ENCODE peak calls at places on chromosomes 7 and 10, in nine cellular contexts. One of them, this sample, is unnamed.

GRCh38 chr7:90824386-90825307 is 228.5 kb downstream of the CDK14 start:
- DNase-seq in breast epithelium: no peak
- DNase-seq in A549: no peak
- DNase-seq in spleen: no peak
- DNase-seq in fibroblast of pulmonary artery: peak
- DNase-seq in mucosa of descending colon: no peak
- DNase-seq in tibial artery: no peak
- DNase-seq in GM06990: no peak
- DNase-seq in heart left ventricle: no peak
- DNase-seq in this sample: no peak

GRCh38 chr7:151249732-151250072 is 1.2 kb upstream of the SMARCD3 start:
- DNase-seq in mucosa of descending colon: peak
- DNase-seq in fibroblast of pulmonary artery: peak
- DNase-seq in breast epithelium: no peak
- DNase-seq in spleen: no peak
- DNase-seq in A549: peak
- DNase-seq in heart left ventricle: peak
- DNase-seq in tibial artery: peak
- DNase-seq in GM06990: no peak
- DNase-seq in this sample: no peak

GRCh38 chr7:81333004-81333403 is 414.2 kb upstream of the SEMA3C start:
- DNase-seq in spleen: no peak
- DNase-seq in breast epithelium: no peak
- DNase-seq in tibial artery: no peak
- DNase-seq in GM06990: no peak
- DNase-seq in fibroblast of pulmonary artery: peak
- DNase-seq in heart left ventricle: no peak
- DNase-seq in mucosa of descending colon: no peak
- DNase-seq in A549: no peak
- DNase-seq in this sample: no peak

GRCh38 chr7:97013555-97013954 is 8.2 kb downstream of the DLX6 start:
- DNase-seq in spleen: no peak
- DNase-seq in A549: no peak
- DNase-seq in tibial artery: no peak
- DNase-seq in heart left ventricle: no peak
- DNase-seq in mucosa of descending colon: no peak
- DNase-seq in breast epithelium: no peak
- DNase-seq in GM06990: no peak
- DNase-seq in fibroblast of pulmonary artery: no peak
- DNase-seq in this sample: no peak

GRCh38 chr7:103106336-103107070 is 31.6 kb downstream of the ARMC10 start:
- DNase-seq in heart left ventricle: no peak
- DNase-seq in fibroblast of pulmonary artery: no peak
- DNase-seq in breast epithelium: no peak
- DNase-seq in GM06990: no peak
- DNase-seq in mucosa of descending colon: no peak
- DNase-seq in tibial artery: no peak
- DNase-seq in spleen: no peak
- DNase-seq in A549: no peak
- DNase-seq in this sample: no peak

GRCh38 chr10:132273966-132274365 is 33.8 kb downstream of the STK32C start:
- DNase-seq in mucosa of descending colon: no peak
- DNase-seq in heart left ventricle: peak
- DNase-seq in spleen: peak
- DNase-seq in breast epithelium: no peak
- DNase-seq in GM06990: no peak
- DNase-seq in A549: no peak
- DNase-seq in fibroblast of pulmonary artery: no peak
- DNase-seq in tibial artery: no peak
- DNase-seq in this sample: no peak

GRCh38 chr10:30215631-30216030 is 133.4 kb downstream of the MTPAP start:
- DNase-seq in fibroblast of pulmonary artery: peak
- DNase-seq in heart left ventricle: no peak
- DNase-seq in breast epithelium: no peak
- DNase-seq in GM06990: no peak
- DNase-seq in A549: no peak
- DNase-seq in tibial artery: no peak
- DNase-seq in spleen: no peak
- DNase-seq in mucosa of descending colon: no peak
- DNase-seq in this sample: no peak

GRCh38 chr7:29281782-29282541 is 87.4 kb downstream of the CHN2 start:
- DNase-seq in tibial artery: no peak
- DNase-seq in heart left ventricle: no peak
- DNase-seq in GM06990: no peak
- DNase-seq in mucosa of descending colon: no peak
- DNase-seq in spleen: no peak
- DNase-seq in breast epithelium: no peak
- DNase-seq in fibroblast of pulmonary artery: peak
- DNase-seq in A549: no peak
- DNase-seq in this sample: no peak

GRCh38 chr10:98694014-98694413 is 247.3 kb upstream of the HPS1 start:
- DNase-seq in A549: no peak
- DNase-seq in fibroblast of pulmonary artery: no peak
- DNase-seq in heart left ventricle: no peak
- DNase-seq in spleen: no peak
- DNase-seq in tibial artery: no peak
- DNase-seq in breast epithelium: no peak
- DNase-seq in mucosa of descending colon: no peak
- DNase-seq in GM06990: no peak
- DNase-seq in this sample: no peak

GRCh38 chr10:124168991-124169826 is 75.8 kb upstream of the CHST15 start:
- DNase-seq in A549: no peak
- DNase-seq in breast epithelium: no peak
- DNase-seq in GM06990: no peak
- DNase-seq in tibial artery: no peak
- DNase-seq in heart left ventricle: no peak
- DNase-seq in spleen: peak
- DNase-seq in fibroblast of pulmonary artery: no peak
- DNase-seq in mucosa of descending colon: no peak
- DNase-seq in this sample: no peak

GRCh38 chr7:28890137-28890536 is 68.0 kb downstream of the TRIL start:
- DNase-seq in spleen: no peak
- DNase-seq in tibial artery: no peak
- DNase-seq in fibroblast of pulmonary artery: no peak
- DNase-seq in A549: no peak
- DNase-seq in breast epithelium: no peak
- DNase-seq in GM06990: no peak
- DNase-seq in heart left ventricle: no peak
- DNase-seq in mucosa of descending colon: no peak
- DNase-seq in this sample: no peak

GRCh38 chr7:15916666-15917388 is 230.3 kb upstream of the MEOX2 start:
- DNase-seq in GM06990: no peak
- DNase-seq in heart left ventricle: no peak
- DNase-seq in spleen: no peak
- DNase-seq in A549: no peak
- DNase-seq in tibial artery: no peak
- DNase-seq in mucosa of descending colon: no peak
- DNase-seq in fibroblast of pulmonary artery: peak
- DNase-seq in breast epithelium: no peak
- DNase-seq in this sample: no peak

GRCh38 chr10:644076-644942 is 45.2 kb downstream of the DIP2C start:
- DNase-seq in GM06990: no peak
- DNase-seq in breast epithelium: no peak
- DNase-seq in spleen: no peak
- DNase-seq in heart left ventricle: no peak
- DNase-seq in fibroblast of pulmonary artery: no peak
- DNase-seq in tibial artery: peak
- DNase-seq in mucosa of descending colon: no peak
- DNase-seq in A549: no peak
- DNase-seq in this sample: no peak

GRCh38 chr7:2632717-2633537 is 1.1 kb downstream of the TTYH3 start:
- DNase-seq in breast epithelium: no peak
- DNase-seq in tibial artery: peak
- DNase-seq in mucosa of descending colon: peak
- DNase-seq in A549: peak
- DNase-seq in heart left ventricle: peak
- DNase-seq in spleen: peak
- DNase-seq in GM06990: no peak
- DNase-seq in fibroblast of pulmonary artery: peak
- DNase-seq in this sample: no peak

GRCh38 chr7:90181485-90181884 is 27.2 kb downstream of the STEAP1 start:
- DNase-seq in A549: no peak
- DNase-seq in breast epithelium: no peak
- DNase-seq in spleen: no peak
- DNase-seq in tibial artery: no peak
- DNase-seq in GM06990: no peak
- DNase-seq in heart left ventricle: no peak
- DNase-seq in fibroblast of pulmonary artery: no peak
- DNase-seq in mucosa of descending colon: no peak
- DNase-seq in this sample: no peak

GRCh38 chr7:50497068-50497642 is 47.0 kb upstream of the FIGNL1 start:
- DNase-seq in GM06990: no peak
- DNase-seq in spleen: peak
- DNase-seq in fibroblast of pulmonary artery: peak
- DNase-seq in breast epithelium: no peak
- DNase-seq in tibial artery: no peak
- DNase-seq in heart left ventricle: no peak
- DNase-seq in mucosa of descending colon: peak
- DNase-seq in A549: no peak
- DNase-seq in this sample: no peak

GRCh38 chr7:116230191-116231005 is 20.1 kb downstream of the TES start:
- DNase-seq in GM06990: no peak
- DNase-seq in spleen: no peak
- DNase-seq in A549: no peak
- DNase-seq in tibial artery: no peak
- DNase-seq in heart left ventricle: no peak
- DNase-seq in mucosa of descending colon: no peak
- DNase-seq in fibroblast of pulmonary artery: no peak
- DNase-seq in breast epithelium: no peak
- DNase-seq in this sample: no peak

GRCh38 chr10:17387861-17388503 is 66.4 kb downstream of the ST8SIA6 start:
- DNase-seq in heart left ventricle: no peak
- DNase-seq in A549: no peak
- DNase-seq in fibroblast of pulmonary artery: no peak
- DNase-seq in spleen: no peak
- DNase-seq in mucosa of descending colon: no peak
- DNase-seq in tibial artery: no peak
- DNase-seq in breast epithelium: no peak
- DNase-seq in GM06990: no peak
- DNase-seq in this sample: no peak
- H3K4me3 ChIP-seq in heart left ventricle: no peak
- H3K4me3 ChIP-seq in A549: no peak
- H3K4me3 ChIP-seq in fibroblast of pulmonary artery: no peak
- H3K4me3 ChIP-seq in spleen: no peak
- H3K4me3 ChIP-seq in mucosa of descending colon: no peak
- H3K4me3 ChIP-seq in tibial artery: no peak
- H3K4me3 ChIP-seq in breast epithelium: no peak
- H3K4me3 ChIP-seq in GM06990: no peak
- H3K4me3 ChIP-seq in this sample: no peak

DNA sequence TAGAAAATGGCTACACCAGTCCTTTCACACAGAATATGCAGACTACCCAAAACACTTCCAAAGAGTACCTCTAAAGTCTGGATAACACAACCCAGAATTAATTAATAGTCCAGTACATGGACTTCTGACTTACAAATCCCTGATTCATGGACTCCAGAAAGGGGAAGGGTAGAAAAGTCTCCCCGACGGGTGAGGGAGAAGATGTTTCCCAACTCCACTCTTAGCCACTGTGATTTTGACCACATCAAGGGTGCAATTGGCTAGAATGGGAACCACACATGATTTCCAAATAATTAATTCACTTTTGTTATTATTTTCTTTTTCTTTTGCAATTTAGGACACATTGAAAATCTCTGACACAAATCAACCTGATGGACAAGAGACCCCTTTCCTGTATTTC is 1.4 kb downstream of the TMEM130 start:
- DNase-seq in breast epithelium: no peak
- DNase-seq in spleen: no peak
- DNase-seq in tibial artery: no peak
- DNase-seq in A549: no peak
- DNase-seq in mucosa of descending colon: no peak
- DNase-seq in heart left ventricle: no peak
- DNase-seq in GM06990: no peak
- DNase-seq in fibroblast of pulmonary artery: no peak
- DNase-seq in this sample: no peak
- TF ChIP-seq CTCF in breast epithelium: no peak
- TF ChIP-seq CTCF in spleen: no peak
- TF ChIP-seq CTCF in tibial artery: no peak
- TF ChIP-seq CTCF in A549: no peak
- TF ChIP-seq CTCF in mucosa of descending colon: no peak
- TF ChIP-seq CTCF in heart left ventricle: no peak
- TF ChIP-seq CTCF in GM06990: no peak
- TF ChIP-seq CTCF in fibroblast of pulmonary artery: no peak
- TF ChIP-seq CTCF in this sample: no peak

GRCh38 chr7:143393267-143394041 is 12.3 kb downstream of the ZYX start:
- DNase-seq in heart left ventricle: no peak
- DNase-seq in A549: no peak
- DNase-seq in tibial artery: peak
- DNase-seq in fibroblast of pulmonary artery: peak
- DNase-seq in spleen: no peak
- DNase-seq in GM06990: no peak
- DNase-seq in mucosa of descending colon: peak
- DNase-seq in breast epithelium: no peak
- DNase-seq in this sample: no peak
- H3K4me3 ChIP-seq in heart left ventricle: no peak
- H3K4me3 ChIP-seq in A549: no peak
- H3K4me3 ChIP-seq in tibial artery: no peak
- H3K4me3 ChIP-seq in fibroblast of pulmonary artery: no peak
- H3K4me3 ChIP-seq in spleen: no peak
- H3K4me3 ChIP-seq in GM06990: no peak
- H3K4me3 ChIP-seq in mucosa of descending colon: no peak
- H3K4me3 ChIP-seq in breast epithelium: no peak
- H3K4me3 ChIP-seq in this sample: no peak

GRCh38 chr7:79736418-79736817 is 283.0 kb upstream of the MAGI2 start:
- DNase-seq in spleen: no peak
- DNase-seq in heart left ventricle: no peak
- DNase-seq in mucosa of descending colon: no peak
- DNase-seq in GM06990: no peak
- DNase-seq in breast epithelium: no peak
- DNase-seq in fibroblast of pulmonary artery: no peak
- DNase-seq in A549: no peak
- DNase-seq in tibial artery: no peak
- DNase-seq in this sample: no peak

GRCh38 chr7:79740076-79740475 is 286.6 kb upstream of the MAGI2 start:
- DNase-seq in tibial artery: no peak
- DNase-seq in mucosa of descending colon: no peak
- DNase-seq in heart left ventricle: peak
- DNase-seq in breast epithelium: no peak
- DNase-seq in fibroblast of pulmonary artery: no peak
- DNase-seq in spleen: peak
- DNase-seq in GM06990: no peak
- DNase-seq in A549: no peak
- DNase-seq in this sample: no peak

GRCh38 chr7:79741684-79742083 is 288.2 kb upstream of the MAGI2 start:
- DNase-seq in spleen: no peak
- DNase-seq in A549: no peak
- DNase-seq in GM06990: no peak
- DNase-seq in heart left ventricle: no peak
- DNase-seq in fibroblast of pulmonary artery: peak
- DNase-seq in tibial artery: no peak
- DNase-seq in breast epithelium: no peak
- DNase-seq in mucosa of descending colon: no peak
- DNase-seq in this sample: no peak
- TF ChIP-seq CTCF in spleen: no peak
- TF ChIP-seq CTCF in A549: peak
- TF ChIP-seq CTCF in GM06990: no peak
- TF ChIP-seq CTCF in heart left ventricle: peak
- TF ChIP-seq CTCF in fibroblast of pulmonary artery: peak
- TF ChIP-seq CTCF in tibial artery: no peak
- TF ChIP-seq CTCF in breast epithelium: no peak
- TF ChIP-seq CTCF in mucosa of descending colon: no peak
- TF ChIP-seq CTCF in this sample: peak

This sample was measured in epithelial cell of proximal tubule.